ENCODE peak calls at places on chromosomes 13 and 19, in five cellular contexts. Z is bronchial epithelial cell, I is uterus, H is psoas muscle, J is lower leg skin. E is an unnamed sample.

GRCh38 chr13:24038846-24039330 is 121.6 kb upstream of the SPATA13 start:
- DNase-seq in Z (no peak), I (no peak), H (no peak), J (no peak), E (peak)

GRCh38 chr13:88932950-88933349 is 1261.8 kb downstream of the SLITRK5 start:
- DNase-seq in Z (no peak), I (no peak), H (no peak), J (no peak), E (no peak)

GRCh38 chr13:112742583-112742982 is 52.7 kb downstream of the ATP11A start:
- DNase-seq in Z (no peak), I (no peak), H (no peak), J (no peak), E (no peak)

GRCh38 chr19:55208880-55209429 is 346 bp downstream of the PTPRH start:
- DNase-seq in Z (no peak), I (no peak), H (no peak), J (no peak), E (no peak)

GRCh38 chr13:98022210-98022609 is 68.7 kb downstream of the IPO5 start:
- DNase-seq in Z (peak), I (no peak), H (no peak), J (peak), E (peak)

GRCh38 chr13:29743229-29743786 is 107.1 kb downstream of the UBL3 start:
- DNase-seq in Z (no peak), I (peak), H (peak), J (peak), E (peak)

GRCh38 chr19:52237771-52238400 is 31.5 kb upstream of the ZNF766 start:
- DNase-seq in Z (peak), I (peak), H (peak), J (no peak), E (peak)

GRCh38 chr19:33736158-33736557 is 60.5 kb upstream of the KCTD15 start:
- DNase-seq in Z (no peak), I (no peak), H (no peak), J (no peak), E (no peak)

GRCh38 chr19:45598267-45599011 is 3.6 kb downstream of the GPR4 start:
- DNase-seq in Z (no peak), I (no peak), H (no peak), J (no peak), E (no peak)

GRCh38 chr13:22128413-22129198 is 457.7 kb downstream of the FGF9 start:
- DNase-seq in Z (no peak), I (no peak), H (no peak), J (no peak), E (no peak)

GRCh38 chr13:22298530-22298929 is 627.7 kb downstream of the FGF9 start:
- DNase-seq in Z (no peak), I (no peak), H (no peak), J (no peak), E (no peak)

GRCh38 chr13:109119886-109120285 is 490.5 kb downstream of the MYO16 start:
- DNase-seq in Z (no peak), I (no peak), H (no peak), J (no peak), E (no peak)
- TF ChIP-seq CTCF in Z (no peak), I (no peak), H (no peak), J (no peak), E (no peak)

GRCh38 chr13:82356667-82357066 is 1525.6 kb downstream of the SLITRK1 start:
- DNase-seq in Z (no peak), I (no peak), H (no peak), J (no peak), E (no peak)
- TF ChIP-seq CTCF in Z (no peak), I (no peak), H (no peak), J (no peak), E (peak)

GRCh38 chr19:6271251-6271650 is 8.5 kb downstream of the MLLT1 start:
- DNase-seq in Z (no peak), I (peak), H (no peak), J (no peak), E (no peak)
- TF ChIP-seq CTCF in Z (no peak), I (no peak), H (no peak), J (no peak), E (peak)

DNA sequence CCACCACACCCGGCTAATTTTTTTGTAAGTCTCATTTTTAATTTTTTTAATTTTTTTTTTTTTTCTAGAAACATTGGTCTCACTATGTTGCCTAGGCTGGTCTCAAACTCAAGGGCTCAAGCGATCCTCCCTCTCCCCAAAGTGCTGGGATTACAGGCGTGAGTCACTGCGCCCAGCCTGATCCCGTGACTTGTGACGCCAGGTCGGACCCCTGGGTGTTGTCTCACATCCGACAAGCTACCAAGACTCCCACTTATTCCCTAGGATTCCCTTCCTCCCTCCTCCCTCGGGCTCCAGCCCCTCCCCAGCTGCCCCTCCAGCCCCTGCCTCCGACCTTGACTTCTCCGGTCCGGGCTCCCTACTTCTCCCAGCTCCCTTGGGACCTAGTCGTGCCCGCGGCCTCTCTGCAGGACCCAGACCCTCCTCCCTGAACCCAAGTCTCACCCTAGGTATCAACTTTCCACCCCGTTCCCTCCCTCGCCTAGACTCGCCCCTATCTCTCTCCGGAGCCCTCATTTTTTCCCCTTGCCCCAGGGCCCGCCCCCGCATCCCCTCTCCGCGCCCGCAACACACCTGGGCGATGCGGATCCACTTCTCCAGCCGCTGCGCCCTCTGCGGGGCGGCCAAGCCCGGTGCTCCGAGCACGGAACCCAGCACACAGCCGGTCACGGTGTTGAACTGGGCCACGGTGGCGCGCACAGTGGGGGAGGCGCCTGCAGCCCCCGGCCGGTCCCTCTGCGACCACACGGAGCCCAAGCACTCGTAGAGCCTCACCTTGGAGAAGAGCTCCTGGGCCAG is 13.1 kb downstream of the RGL3 start:
- DNase-seq in Z (no peak), I (no peak), H (no peak), J (no peak), E (no peak)
- TF ChIP-seq CTCF in Z (no peak), I (peak), H (no peak), J (no peak), E (peak)

GRCh38 chr19:13526552-13526951 is 20.3 kb upstream of the CACNA1A start:
- DNase-seq in Z (peak), I (no peak), H (no peak), J (no peak), E (no peak)
- TF ChIP-seq CTCF in Z (no peak), I (no peak), H (no peak), J (no peak), E (peak)